ENCODE peak calls at places on chromosomes 13 and 19, in eight cellular contexts. G, P, R, F, Q, C, T and E are unnamed samples.

GRCh38 chr13:79782541-79783216 is 301.7 kb downstream of the NDFIP2 start:
- DNase-seq in G (peak; percentile 46), P (no peak), R (peak; percentile 77), F (peak; percentile 35), Q (peak; percentile 93), C (peak; percentile 86), T (no peak), E (no peak)

GRCh38 chr19:10501971-10502523 is 1.1 kb downstream of the KEAP1 start:
- DNase-seq in G (peak; percentile 98), P (no peak), R (peak; percentile 29), F (peak; percentile 90), Q (peak; percentile 54), C (peak; percentile 13), T (peak; percentile 67), E (peak; percentile 75)

GRCh38 chr13:108342369-108343289 is 73.1 kb downstream of the TNFSF13B start:
- DNase-seq in G (no peak), P (peak; percentile 13), R (peak; percentile 35), F (peak; percentile 23), Q (peak; percentile 58), C (peak; percentile 22), T (peak; percentile 49), E (peak; percentile 16)

GRCh38 chr19:20667281-20667680 is 5.9 kb upstream of the ZNF626 start:
- DNase-seq in G (no peak), P (no peak), R (no peak), F (no peak), Q (no peak), C (no peak), T (no peak), E (no peak)

GRCh38 chr13:94329754-94330551 is 149.5 kb downstream of the DCT start:
- DNase-seq in G (no peak), P (no peak), R (peak; percentile 95), F (no peak), Q (no peak), C (peak; percentile 92), T (peak; percentile 87), E (no peak)

GRCh38 chr19:18966304-18966703 is 25.3 kb upstream of the HOMER3 start:
- DNase-seq in G (no peak), P (no peak), R (no peak), F (no peak), Q (no peak), C (no peak), T (peak; percentile 8), E (no peak)

GRCh38 chr13:102830646-102831045 is 15.2 kb upstream of the ERCC5 start:
- DNase-seq in G (peak; percentile 41), P (no peak), R (no peak), F (no peak), Q (no peak), C (no peak), T (peak; percentile 50), E (no peak)

GRCh38 chr13:99981115-99982020 is at the start of gene ZIC2:
- DNase-seq in G (no peak), P (peak; percentile 42), R (no peak), F (peak; percentile 66), Q (peak; percentile 96), C (peak; percentile 71), T (peak; percentile 13), E (no peak)

GRCh38 chr19:44855606-44856005 is 9.5 kb downstream of the NECTIN2 start:
- DNase-seq in G (no peak), P (no peak), R (no peak), F (no peak), Q (no peak), C (no peak), T (no peak), E (no peak)

GRCh38 chr19:44856438-44857083 is 10.5 kb downstream of the NECTIN2 start:
- DNase-seq in G (peak; percentile 56), P (no peak), R (no peak), F (no peak), Q (no peak), C (peak; percentile 48), T (no peak), E (no peak)

GRCh38 chr19:44857837-44858236 is 11.7 kb downstream of the NECTIN2 start:
- DNase-seq in G (peak; percentile 47), P (no peak), R (no peak), F (no peak), Q (no peak), C (no peak), T (no peak), E (no peak)
- TF ChIP-seq CTCF in G (no peak), P (no peak), R (no peak), F (no peak), Q (no peak), C (no peak), T (no peak), E (no peak)

GRCh38 chr19:2802826-2803225 is 16.8 kb upstream of the ZNF554 start:
- DNase-seq in G (no peak), P (no peak), R (no peak), F (peak; percentile 10), Q (no peak), C (no peak), T (no peak), E (no peak)
- TF ChIP-seq CTCF in G (no peak), P (no peak), R (no peak), F (no peak), Q (no peak), C (no peak), T (no peak), E (no peak)

GRCh38 chr13:41658057-41658642 is 200.8 kb downstream of the RGCC start:
- DNase-seq in G (no peak), P (no peak), R (peak; percentile 93), F (no peak), Q (no peak), C (peak; percentile 74), T (no peak), E (no peak)
- TF ChIP-seq CTCF in G (no peak), P (no peak), R (peak; percentile 10), F (no peak), Q (peak; percentile 18), C (peak; percentile 51), T (peak; percentile 25), E (no peak)

GRCh38 chr19:33293255-33294057 is 8.9 kb downstream of the CEBPA start:
- DNase-seq in G (no peak), P (no peak), R (peak; percentile 71), F (no peak), Q (no peak), C (peak; percentile 59), T (peak; percentile 75), E (no peak)
- TF ChIP-seq CTCF in G (no peak), P (no peak), R (no peak), F (no peak), Q (no peak), C (no peak), T (no peak), E (no peak)

GRCh38 chr19:2922987-2923386 is 21.8 kb downstream of the ZNF77 start:
- DNase-seq in G (no peak), P (no peak), R (peak; percentile 9), F (no peak), Q (peak; percentile 31), C (no peak), T (peak; percentile 77), E (no peak)
- TF ChIP-seq CTCF in G (no peak), P (no peak), R (no peak), F (no peak), Q (peak; percentile 5), C (no peak), T (peak; percentile 39), E (no peak)

DNA sequence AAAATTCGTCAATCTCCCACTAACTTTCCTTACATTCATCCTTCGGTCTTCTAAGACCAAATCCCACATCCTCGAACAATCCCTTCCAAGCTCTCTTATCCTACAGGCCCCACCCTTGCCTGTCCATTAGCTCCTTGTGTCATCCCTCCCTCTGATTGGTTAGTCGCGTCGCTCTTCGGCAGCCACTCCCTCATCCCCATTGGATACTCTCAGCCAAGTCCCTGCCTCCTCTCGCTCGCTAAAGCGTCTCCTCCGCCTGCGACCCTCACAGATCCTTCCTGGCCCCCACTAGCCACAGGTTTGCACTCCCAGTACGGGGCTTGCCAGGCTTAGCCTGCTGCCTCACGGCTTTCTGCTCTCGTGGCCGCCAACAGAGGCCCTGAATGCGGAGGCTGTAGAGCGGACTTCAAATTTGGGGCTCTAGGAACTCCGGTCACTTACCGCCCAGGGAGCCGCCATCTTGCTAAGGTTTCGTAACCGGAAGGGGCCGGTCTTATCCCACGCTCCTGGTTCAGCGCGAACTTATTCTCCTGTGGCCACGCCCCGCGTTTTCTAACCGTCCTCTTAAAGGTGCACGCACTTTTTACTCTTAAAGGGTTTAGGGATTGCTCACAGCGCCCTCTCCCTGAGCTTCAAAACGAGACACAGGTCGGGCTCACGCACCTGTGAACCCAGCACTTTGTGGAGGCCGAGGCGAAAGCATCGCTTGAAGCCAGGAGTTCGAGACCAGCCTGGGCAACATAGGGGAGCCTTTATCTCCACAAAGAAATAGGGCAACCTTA is at the start of gene DMAC2:
- DNase-seq in G (peak; percentile 99), P (peak; percentile 92), R (peak; percentile 97), F (peak; percentile 94), Q (peak; percentile 99), C (peak; percentile 98), T (peak; percentile 97), E (peak; percentile 81)
- TF ChIP-seq CTCF in G (no peak), P (peak; percentile 41), R (peak; percentile 51), F (peak; percentile 64), Q (peak; percentile 64), C (peak; percentile 62), T (peak; percentile 65), E (peak; percentile 53)

GRCh38 chr19:13718733-13719132 is 45.6 kb upstream of the MRI1 start:
- DNase-seq in G (no peak), P (no peak), R (peak; percentile 66), F (peak; percentile 28), Q (peak; percentile 71), C (peak; percentile 28), T (peak; percentile 89), E (no peak)
- TF ChIP-seq CTCF in G (no peak), P (no peak), R (peak; percentile 50), F (peak; percentile 63), Q (peak; percentile 51), C (peak; percentile 52), T (peak; percentile 78), E (no peak)

DNA sequence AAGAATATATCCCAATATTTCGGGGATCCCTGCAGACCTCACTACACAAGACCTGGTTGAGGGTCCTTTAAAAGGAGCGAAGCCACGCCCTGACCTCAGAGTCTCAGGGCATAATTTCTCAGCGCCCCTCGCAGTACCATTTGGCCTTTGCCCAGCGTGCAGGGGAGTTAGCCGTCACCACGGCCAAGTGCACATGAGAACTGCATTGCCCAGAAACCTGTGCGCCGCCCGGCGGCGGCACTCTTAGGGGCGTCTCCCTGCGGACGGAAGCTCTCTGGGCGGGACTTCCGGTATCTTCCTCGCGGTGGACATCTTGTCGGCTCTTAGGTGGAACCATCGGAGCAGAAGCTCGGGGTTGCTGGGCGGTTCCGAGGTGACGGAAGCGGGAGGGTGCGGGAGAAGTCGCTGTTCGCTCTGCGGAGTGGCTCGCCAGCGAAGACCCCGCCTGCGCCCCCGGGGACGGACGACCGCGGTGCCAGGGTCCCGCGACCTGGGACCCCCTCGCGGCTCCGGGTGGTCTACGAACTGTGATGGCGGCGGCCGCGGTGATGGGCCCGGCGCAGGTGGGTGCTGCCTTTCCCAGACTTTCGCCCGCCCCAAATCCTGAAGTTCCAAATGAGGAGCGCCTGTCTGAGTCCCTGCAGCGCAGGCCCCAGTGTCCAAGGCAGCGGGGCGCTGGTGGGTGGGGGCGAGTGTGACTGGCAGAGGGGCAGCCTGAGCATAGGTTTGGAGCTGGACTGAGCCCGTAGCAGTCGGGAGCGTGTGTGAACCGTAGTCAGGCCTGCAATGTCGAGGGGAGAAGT is at the start of gene ZNF134:
- DNase-seq in G (peak; percentile 93), P (peak; percentile 94), R (peak; percentile 87), F (peak; percentile 93), Q (peak; percentile 94), C (peak; percentile 82), T (peak; percentile 95), E (peak; percentile 96)
- TF ChIP-seq CTCF in G (no peak), P (peak; percentile 34), R (peak; percentile 39), F (peak; percentile 33), Q (no peak), C (peak; percentile 39), T (no peak), E (no peak)